ENCODE peak calls at places on chromosome 5, in five cellular contexts. P is activated T-helper 1 cell treated with anti-CD3 and anti-CD28 coated beads, Interleukin-2, amount 50 U/mL, for 16 hours; J is NCI-H1694 treated with DMSO at 0.1 percent for 48 hours; A is lung microvascular endothelial cell; O is ELF-1. I is an unnamed sample.

GRCh38 chr5:16467363-16468219 is 2.0 kb upstream of the ZNF622 start:
- DNase-seq in P (no peak), J (no peak), A (no peak), O (no peak), I (no peak)

GRCh38 chr5:104998169-104998568 is 1435.6 kb upstream of the NUDT12 start:
- DNase-seq in P (no peak), J (no peak), A (no peak), O (no peak), I (no peak)

GRCh38 chr5:142904421-142904820 is 134.2 kb downstream of the ARHGAP26 start:
- DNase-seq in P (no peak), J (no peak), A (no peak), O (no peak), I (no peak)

GRCh38 chr5:127565586-127566270 is 48.3 kb downstream of the PRRC1 start:
- DNase-seq in P (no peak), J (no peak), A (no peak), O (no peak), I (no peak)

GRCh38 chr5:135651156-135651555 is 72.4 kb upstream of the CXCL14 start:
- DNase-seq in P (no peak), J (no peak), A (no peak), O (no peak), I (peak; percentile 10)

GRCh38 chr5:5605170-5605764 is 182.8 kb downstream of the ICE1 start:
- DNase-seq in P (no peak), J (no peak), A (no peak), O (no peak), I (no peak)

GRCh38 chr5:107717816-107718215 is 47.1 kb upstream of the EFNA5 start:
- DNase-seq in P (no peak), J (no peak), A (no peak), O (no peak), I (no peak)

GRCh38 chr5:152051499-152052454 is 127.1 kb upstream of the GLRA1 start:
- DNase-seq in P (no peak), J (no peak), A (no peak), O (peak; percentile 93), I (no peak)

GRCh38 chr5:172577510-172577909 is 63.6 kb upstream of the NEURL1B start:
- DNase-seq in P (no peak), J (no peak), A (no peak), O (no peak), I (no peak)

GRCh38 chr5:57229315-57229714 is 55.5 kb downstream of the GPBP1 start:
- DNase-seq in P (no peak), J (no peak), A (no peak), O (no peak), I (no peak)

GRCh38 chr5:13552361-13552760 is 392.1 kb downstream of the DNAH5 start:
- DNase-seq in P (no peak), J (no peak), A (no peak), O (no peak), I (no peak)

GRCh38 chr5:42581845-42582244 is 158.6 kb downstream of the GHR start:
- DNase-seq in P (no peak), J (no peak), A (no peak), O (no peak), I (no peak)

I was measured in HCT116.